ENCODE peak calls at places on chromosome 1, in nine cellular contexts. One of them, this sample, is unnamed.

GRCh38 chr1:7362947-7363346 is 408.1 kb upstream of the VAMP3 start:
- DNase-seq in mammary epithelial cell: no peak
- DNase-seq in GM12878: no peak
- DNase-seq in PC-9: no peak
- DNase-seq in astrocyte: no peak
- DNase-seq in fibroblast of lung: no peak
- DNase-seq in neural progenitor cell: no peak
- DNase-seq in IMR-90: no peak
- DNase-seq in OCI-LY7: no peak
- DNase-seq in this sample: no peak

GRCh38 chr1:23558140-23558871 is 995 bp downstream of the ID3 start:
- DNase-seq in mammary epithelial cell: no peak
- DNase-seq in GM12878: no peak
- DNase-seq in PC-9: peak
- DNase-seq in astrocyte: no peak
- DNase-seq in fibroblast of lung: peak
- DNase-seq in neural progenitor cell: peak
- DNase-seq in IMR-90: peak
- DNase-seq in OCI-LY7: peak
- DNase-seq in this sample: peak

GRCh38 chr1:21814241-21814918 is 2.3 kb downstream of the LDLRAD2 start:
- DNase-seq in mammary epithelial cell: no peak
- DNase-seq in GM12878: no peak
- DNase-seq in PC-9: no peak
- DNase-seq in astrocyte: no peak
- DNase-seq in fibroblast of lung: peak
- DNase-seq in neural progenitor cell: peak
- DNase-seq in IMR-90: no peak
- DNase-seq in OCI-LY7: peak
- DNase-seq in this sample: no peak

GRCh38 chr1:54805981-54806381 is 4.9 kb upstream of the TTC22 start:
- DNase-seq in mammary epithelial cell: no peak
- DNase-seq in GM12878: no peak
- DNase-seq in PC-9: no peak
- DNase-seq in astrocyte: no peak
- DNase-seq in fibroblast of lung: no peak
- DNase-seq in neural progenitor cell: no peak
- DNase-seq in IMR-90: no peak
- DNase-seq in OCI-LY7: no peak
- DNase-seq in this sample: no peak

GRCh38 chr1:16189003-16189402 is 23.4 kb downstream of the ARHGEF19 start:
- DNase-seq in mammary epithelial cell: peak
- DNase-seq in GM12878: no peak
- DNase-seq in PC-9: peak
- DNase-seq in astrocyte: no peak
- DNase-seq in fibroblast of lung: no peak
- DNase-seq in neural progenitor cell: no peak
- DNase-seq in IMR-90: no peak
- DNase-seq in OCI-LY7: no peak
- DNase-seq in this sample: no peak

GRCh38 chr1:205440476-205441317 is 15.1 kb downstream of the BLACAT1 start:
- DNase-seq in mammary epithelial cell: peak
- DNase-seq in GM12878: peak
- DNase-seq in PC-9: no peak
- DNase-seq in astrocyte: peak
- DNase-seq in fibroblast of lung: peak
- DNase-seq in neural progenitor cell: peak
- DNase-seq in IMR-90: peak
- DNase-seq in OCI-LY7: peak
- DNase-seq in this sample: peak

GRCh38 chr1:221371671-221372070 is 370.2 kb downstream of the DUSP10 start:
- DNase-seq in mammary epithelial cell: no peak
- DNase-seq in GM12878: no peak
- DNase-seq in PC-9: no peak
- DNase-seq in astrocyte: no peak
- DNase-seq in fibroblast of lung: no peak
- DNase-seq in neural progenitor cell: no peak
- DNase-seq in IMR-90: no peak
- DNase-seq in OCI-LY7: no peak
- DNase-seq in this sample: no peak

GRCh38 chr1:158180741-158181576 is at the start of gene CD1D:
- DNase-seq in mammary epithelial cell: peak
- DNase-seq in GM12878: no peak
- DNase-seq in PC-9: no peak
- DNase-seq in astrocyte: no peak
- DNase-seq in fibroblast of lung: peak
- DNase-seq in neural progenitor cell: peak
- DNase-seq in IMR-90: no peak
- DNase-seq in OCI-LY7: peak
- DNase-seq in this sample: no peak

GRCh38 chr1:89552481-89553194 is 28.0 kb downstream of the LRRC8B start:
- DNase-seq in mammary epithelial cell: peak
- DNase-seq in GM12878: peak
- DNase-seq in PC-9: peak
- DNase-seq in astrocyte: no peak
- DNase-seq in fibroblast of lung: no peak
- DNase-seq in neural progenitor cell: no peak
- DNase-seq in IMR-90: no peak
- DNase-seq in OCI-LY7: peak
- DNase-seq in this sample: peak

GRCh38 chr1:6991271-6991670 is 206.0 kb downstream of the CAMTA1 start:
- DNase-seq in mammary epithelial cell: peak
- DNase-seq in GM12878: no peak
- DNase-seq in PC-9: no peak
- DNase-seq in astrocyte: peak
- DNase-seq in fibroblast of lung: peak
- DNase-seq in neural progenitor cell: no peak
- DNase-seq in IMR-90: peak
- DNase-seq in OCI-LY7: no peak
- DNase-seq in this sample: no peak

GRCh38 chr1:167661527-167662436 is 31.8 kb downstream of the RCSD1 start:
- DNase-seq in mammary epithelial cell: peak
- DNase-seq in GM12878: no peak
- DNase-seq in PC-9: peak
- DNase-seq in astrocyte: peak
- DNase-seq in fibroblast of lung: peak
- DNase-seq in neural progenitor cell: no peak
- DNase-seq in IMR-90: peak
- DNase-seq in OCI-LY7: no peak
- DNase-seq in this sample: no peak

GRCh38 chr1:22452401-22452963 is 831 bp downstream of the ZBTB40 start:
- DNase-seq in mammary epithelial cell: peak
- DNase-seq in GM12878: peak
- DNase-seq in PC-9: no peak
- DNase-seq in astrocyte: peak
- DNase-seq in fibroblast of lung: peak
- DNase-seq in neural progenitor cell: no peak
- DNase-seq in IMR-90: peak
- DNase-seq in OCI-LY7: peak
- DNase-seq in this sample: peak

GRCh38 chr1:194710671-194711070 is 1524.3 kb upstream of the B3GALT2 start:
- DNase-seq in mammary epithelial cell: no peak
- DNase-seq in GM12878: no peak
- DNase-seq in PC-9: no peak
- DNase-seq in astrocyte: no peak
- DNase-seq in fibroblast of lung: no peak
- DNase-seq in neural progenitor cell: no peak
- DNase-seq in IMR-90: no peak
- DNase-seq in OCI-LY7: no peak
- DNase-seq in this sample: no peak

GRCh38 chr1:194709439-194709838 is 1523.0 kb upstream of the B3GALT2 start:
- DNase-seq in mammary epithelial cell: no peak
- DNase-seq in GM12878: no peak
- DNase-seq in PC-9: no peak
- DNase-seq in astrocyte: no peak
- DNase-seq in fibroblast of lung: no peak
- DNase-seq in neural progenitor cell: no peak
- DNase-seq in IMR-90: no peak
- DNase-seq in OCI-LY7: no peak
- DNase-seq in this sample: no peak

GRCh38 chr1:194705123-194705522 is 1518.7 kb upstream of the B3GALT2 start:
- DNase-seq in mammary epithelial cell: no peak
- DNase-seq in GM12878: no peak
- DNase-seq in PC-9: no peak
- DNase-seq in astrocyte: peak
- DNase-seq in fibroblast of lung: peak
- DNase-seq in neural progenitor cell: no peak
- DNase-seq in IMR-90: peak
- DNase-seq in OCI-LY7: no peak
- DNase-seq in this sample: peak

GRCh38 chr1:194707074-194707473 is 1520.7 kb upstream of the B3GALT2 start:
- DNase-seq in mammary epithelial cell: no peak
- DNase-seq in GM12878: no peak
- DNase-seq in PC-9: no peak
- DNase-seq in astrocyte: no peak
- DNase-seq in fibroblast of lung: no peak
- DNase-seq in neural progenitor cell: no peak
- DNase-seq in IMR-90: no peak
- DNase-seq in OCI-LY7: no peak
- DNase-seq in this sample: no peak
- H2AFZ ChIP-seq in mammary epithelial cell: no peak
- H2AFZ ChIP-seq in GM12878: no peak
- H2AFZ ChIP-seq in PC-9: no peak
- H2AFZ ChIP-seq in astrocyte: no peak
- H2AFZ ChIP-seq in fibroblast of lung: no peak
- H2AFZ ChIP-seq in neural progenitor cell: peak
- H2AFZ ChIP-seq in IMR-90: no peak
- H2AFZ ChIP-seq in OCI-LY7: no peak
- H2AFZ ChIP-seq in this sample: no peak

DNA sequence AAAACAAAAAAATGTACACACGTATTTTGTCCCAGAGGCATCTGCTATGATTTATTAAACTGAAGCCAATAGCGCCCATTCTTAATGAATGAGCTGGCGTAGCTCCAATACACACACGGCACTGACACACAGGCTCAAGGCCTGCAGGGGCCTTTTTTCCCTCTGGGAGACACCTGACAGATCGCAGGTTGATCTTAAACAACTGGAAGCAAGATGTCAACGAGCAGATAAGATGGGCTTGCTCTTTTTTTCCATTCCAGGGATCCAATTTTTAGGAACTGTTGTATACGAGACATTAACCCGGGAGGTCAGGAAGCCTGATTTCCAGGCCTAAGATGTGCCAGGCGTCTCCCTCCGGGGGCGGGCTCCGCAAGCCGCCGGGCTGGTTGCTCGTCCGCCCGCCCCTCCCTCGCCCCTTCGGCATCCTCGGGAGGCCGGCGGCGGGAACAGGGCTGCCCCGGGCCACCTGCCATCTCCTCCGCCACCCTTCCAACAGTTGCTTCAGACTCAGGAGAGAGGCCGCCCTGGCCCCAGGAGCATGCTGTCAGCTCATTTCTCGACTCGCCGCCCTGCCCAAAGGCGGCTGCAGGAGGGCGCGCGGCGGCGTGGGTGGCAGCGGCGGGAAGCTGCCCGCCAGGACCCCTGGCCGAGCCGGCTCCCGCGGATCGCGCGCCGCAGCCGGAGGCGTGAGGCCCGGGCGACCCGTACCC is 725 bp downstream of the TTC13 start:
- DNase-seq in mammary epithelial cell: peak
- DNase-seq in GM12878: no peak
- DNase-seq in PC-9: peak
- DNase-seq in astrocyte: no peak
- DNase-seq in fibroblast of lung: peak
- DNase-seq in neural progenitor cell: peak
- DNase-seq in IMR-90: peak
- DNase-seq in OCI-LY7: peak
- DNase-seq in this sample: peak
- TF ChIP-seq CTCF in mammary epithelial cell: no peak
- TF ChIP-seq CTCF in GM12878: no peak
- TF ChIP-seq CTCF in PC-9: no peak
- TF ChIP-seq CTCF in astrocyte: no peak
- TF ChIP-seq CTCF in fibroblast of lung: no peak
- TF ChIP-seq CTCF in neural progenitor cell: no peak
- TF ChIP-seq CTCF in IMR-90: no peak
- TF ChIP-seq CTCF in OCI-LY7: no peak
- TF ChIP-seq CTCF in this sample: no peak

GRCh38 chr1:236795035-236795756 is at the start of gene MTR:
- DNase-seq in mammary epithelial cell: peak
- DNase-seq in GM12878: peak
- DNase-seq in PC-9: peak
- DNase-seq in astrocyte: peak
- DNase-seq in fibroblast of lung: peak
- DNase-seq in neural progenitor cell: peak
- DNase-seq in IMR-90: peak
- DNase-seq in OCI-LY7: peak
- DNase-seq in this sample: peak
- H2AFZ ChIP-seq in mammary epithelial cell: peak
- H2AFZ ChIP-seq in GM12878: peak
- H2AFZ ChIP-seq in PC-9: peak
- H2AFZ ChIP-seq in astrocyte: peak
- H2AFZ ChIP-seq in fibroblast of lung: peak
- H2AFZ ChIP-seq in neural progenitor cell: peak
- H2AFZ ChIP-seq in IMR-90: peak
- H2AFZ ChIP-seq in OCI-LY7: peak
- H2AFZ ChIP-seq in this sample: peak

DNA sequence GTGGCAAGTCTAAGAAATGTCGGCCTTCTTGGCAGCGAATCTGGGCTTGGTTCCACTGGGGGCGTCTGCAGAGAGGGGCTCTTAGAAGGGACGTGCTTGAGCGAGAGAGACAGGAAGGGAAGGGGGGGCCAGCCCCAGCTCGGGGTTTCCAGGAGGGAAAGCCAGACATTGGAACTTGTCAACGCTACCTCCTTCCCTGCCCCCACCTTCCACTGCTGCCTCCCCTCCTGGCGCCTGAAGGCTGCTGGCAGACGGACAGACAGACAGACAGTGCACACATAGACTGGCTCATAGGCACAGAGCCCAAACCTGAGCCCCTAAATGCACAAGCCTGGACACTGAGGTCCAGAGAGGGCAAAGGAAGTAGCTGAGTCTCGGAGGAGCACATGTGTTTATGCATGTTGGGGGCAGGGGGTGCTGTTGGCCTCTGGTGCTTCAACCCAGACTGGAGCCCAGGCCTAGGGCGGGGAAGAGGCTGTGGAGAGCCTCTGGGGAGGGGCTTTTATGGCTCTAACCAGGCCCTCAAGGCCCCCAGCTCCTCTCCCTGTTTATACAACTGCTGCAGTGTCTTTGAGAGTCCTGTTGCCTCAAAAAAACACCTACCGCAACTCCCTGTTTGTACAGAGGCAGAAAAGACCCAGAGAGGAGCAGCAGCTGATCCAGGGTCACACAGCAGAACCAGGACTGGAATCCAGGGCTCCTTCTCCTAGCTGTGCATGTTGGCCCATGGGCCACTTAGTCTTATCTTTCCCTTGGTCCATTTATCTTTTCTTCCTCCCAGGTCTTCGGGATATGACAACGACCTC is 33.1 kb upstream of the WASF2 start:
- DNase-seq in mammary epithelial cell: no peak
- DNase-seq in GM12878: no peak
- DNase-seq in PC-9: no peak
- DNase-seq in astrocyte: no peak
- DNase-seq in fibroblast of lung: no peak
- DNase-seq in neural progenitor cell: peak
- DNase-seq in IMR-90: no peak
- DNase-seq in OCI-LY7: peak
- DNase-seq in this sample: no peak
- TF ChIP-seq CTCF in mammary epithelial cell: peak
- TF ChIP-seq CTCF in GM12878: no peak
- TF ChIP-seq CTCF in PC-9: no peak
- TF ChIP-seq CTCF in astrocyte: peak
- TF ChIP-seq CTCF in fibroblast of lung: peak
- TF ChIP-seq CTCF in neural progenitor cell: peak
- TF ChIP-seq CTCF in IMR-90: peak
- TF ChIP-seq CTCF in OCI-LY7: peak
- TF ChIP-seq CTCF in this sample: no peak

GRCh38 chr1:46406881-46407608 is 12.9 kb downstream of the FAAH start:
- DNase-seq in mammary epithelial cell: no peak
- DNase-seq in GM12878: no peak
- DNase-seq in PC-9: no peak
- DNase-seq in astrocyte: no peak
- DNase-seq in fibroblast of lung: no peak
- DNase-seq in neural progenitor cell: peak
- DNase-seq in IMR-90: no peak
- DNase-seq in OCI-LY7: no peak
- DNase-seq in this sample: no peak
- H2AFZ ChIP-seq in mammary epithelial cell: peak
- H2AFZ ChIP-seq in GM12878: no peak
- H2AFZ ChIP-seq in PC-9: no peak
- H2AFZ ChIP-seq in astrocyte: peak
- H2AFZ ChIP-seq in fibroblast of lung: no peak
- H2AFZ ChIP-seq in neural progenitor cell: peak
- H2AFZ ChIP-seq in IMR-90: peak
- H2AFZ ChIP-seq in OCI-LY7: no peak
- H2AFZ ChIP-seq in this sample: no peak